ENCODE peak calls at places on chromosomes 11 and 22, in six cellular contexts. I is spleen, O is colonic mucosa, K is osteoblast, Z is A549, L is body of pancreas. R is an unnamed sample.

GRCh38 chr11:32386770-32387377 is 48.5 kb downstream of the WT1 start:
- DNase-seq in Z (no peak), L (no peak), O (no peak), K (no peak), I (no peak), R (no peak)

GRCh38 chr11:108198833-108199232 is 23.6 kb downstream of the NPAT start:
- DNase-seq in Z (no peak), I (no peak), K (peak; percentile 25), O (no peak), L (no peak), R (peak; percentile 26)

GRCh38 chr11:91979775-91980174 is 244.8 kb upstream of the FAT3 start:
- DNase-seq in L (no peak), O (no peak), K (no peak), Z (no peak), I (no peak), R (no peak)

GRCh38 chr22:33832558-33833151 is 87.6 kb downstream of the LARGE1 start:
- DNase-seq in O (no peak), I (no peak), L (peak; percentile 55), Z (no peak), K (peak; percentile 30), R (no peak)

GRCh38 chr11:104275992-104276391 is 112.0 kb upstream of the PDGFD start:
- DNase-seq in O (no peak), Z (no peak), K (no peak), I (no peak), L (no peak), R (peak; percentile 75)

GRCh38 chr11:61985863-61986262 is 18.4 kb upstream of the FTH1 start:
- DNase-seq in K (no peak), O (no peak), I (no peak), Z (no peak), L (peak; percentile 56), R (peak; percentile 46)

GRCh38 chr11:22275600-22275999 is 62.6 kb upstream of the SLC17A6 start:
- DNase-seq in K (no peak), I (no peak), L (no peak), Z (no peak), O (no peak), R (no peak)

GRCh38 chr11:122853971-122854446 is 15.7 kb downstream of the CRTAM start:
- DNase-seq in I (no peak), Z (peak; percentile 65), L (peak; percentile 58), O (peak; percentile 63), K (peak; percentile 90), R (peak; percentile 31)

GRCh38 chr11:75344761-75345454 is 6.6 kb downstream of the ARRB1 start:
- DNase-seq in Z (no peak), I (no peak), O (peak; percentile 62), L (no peak), K (no peak), R (no peak)

GRCh38 chr22:36334838-36335603 is 52.7 kb downstream of the MYH9 start:
- DNase-seq in K (peak; percentile 90), O (no peak), L (peak; percentile 69), I (peak; percentile 81), Z (no peak), R (peak; percentile 86)

GRCh38 chr11:78361228-78361627 is 56.4 kb downstream of the GAB2 start:
- DNase-seq in I (no peak), Z (no peak), K (no peak), O (no peak), L (no peak), R (no peak)

GRCh38 chr11:69551963-69552362 is 70.5 kb downstream of the LINC01488 start:
- DNase-seq in L (no peak), K (peak; percentile 48), I (no peak), Z (no peak), O (no peak), R (peak; percentile 36)

GRCh38 chr11:12109591-12110196 is 696 bp upstream of the MICAL2 start:
- DNase-seq in L (no peak), O (no peak), Z (no peak), K (no peak), I (no peak), R (peak; percentile 78)

GRCh38 chr22:50700387-50701075 is 27.9 kb downstream of the SHANK3 start:
- DNase-seq in I (peak; percentile 73), O (no peak), Z (no peak), K (peak; percentile 68), L (peak; percentile 4), R (no peak)

GRCh38 chr11:76783294-76783900 is at the start of gene TSKU:
- DNase-seq in K (no peak), I (no peak), Z (no peak), O (peak; percentile 55), L (no peak), R (peak; percentile 51)

GRCh38 chr11:13054278-13054677 is 45.2 kb downstream of the RASSF10 start:
- DNase-seq in O (no peak), Z (no peak), I (no peak), K (peak; percentile 37), L (no peak), R (no peak)

GRCh38 chr11:131750692-131751091 is 380.3 kb downstream of the NTM start:
- DNase-seq in Z (no peak), O (no peak), K (peak; percentile 21), I (no peak), L (no peak), R (no peak)

GRCh38 chr11:44734982-44735381 is 8.2 kb downstream of the TSPAN18 start:
- DNase-seq in L (no peak), Z (no peak), O (no peak), K (no peak), I (no peak), R (no peak)

GRCh38 chr11:27496461-27496860 is 10.1 kb downstream of the LIN7C start:
- DNase-seq in O (no peak), L (no peak), Z (no peak), K (peak; percentile 46), I (no peak), R (no peak)

GRCh38 chr11:96155627-96156378 is 187.2 kb downstream of the MAML2 start:
- DNase-seq in K (peak; percentile 59), L (peak; percentile 58), O (peak; percentile 48), I (peak; percentile 75), Z (peak; percentile 51), R (peak; percentile 95)

GRCh38 chr11:60183595-60184201 is 815 bp upstream of the MS4A6A start:
- DNase-seq in I (no peak), K (no peak), O (no peak), Z (no peak), L (no peak), R (no peak)

GRCh38 chr22:44735518-44736428 is 16.6 kb upstream of the ARHGAP8 start:
- DNase-seq in O (peak; percentile 89), L (peak; percentile 86), Z (peak; percentile 52), I (peak; percentile 94), K (peak; percentile 98), R (no peak)

GRCh38 chr11:102683277-102683676 is 22.3 kb downstream of the MMP27 start:
- DNase-seq in K (no peak), O (no peak), I (no peak), Z (no peak), L (no peak), R (no peak)

GRCh38 chr22:38412435-38413084 is 42.4 kb downstream of the KCNJ4 start:
- DNase-seq in K (peak; percentile 97), L (peak; percentile 55), Z (peak; percentile 40), I (peak; percentile 74), O (peak; percentile 51), R (no peak)

GRCh38 chr11:61919841-61920631 is 2.7 kb upstream of the RAB3IL1 start:
- DNase-seq in K (peak; percentile 29), I (peak; percentile 69), Z (peak; percentile 50), O (no peak), L (no peak), R (no peak)

GRCh38 chr11:26753738-26754504 is 32.1 kb upstream of the SLC5A12 start:
- DNase-seq in K (no peak), L (peak; percentile 66), Z (peak; percentile 21), I (no peak), O (peak; percentile 39), R (peak; percentile 47)

GRCh38 chr11:12725863-12726666 is 51.8 kb downstream of the TEAD1 start:
- DNase-seq in I (no peak), Z (no peak), O (no peak), K (peak; percentile 45), L (no peak), R (peak; percentile 46)

GRCh38 chr22:37046589-37046988 is 5.0 kb upstream of the KCTD17 start:
- DNase-seq in K (peak; percentile 46), Z (no peak), I (peak; percentile 64), L (no peak), O (no peak), R (no peak)

GRCh38 chr11:56910785-56911184 is 77.9 kb upstream of the OR5AK2 start:
- DNase-seq in I (no peak), O (no peak), L (no peak), Z (peak; percentile 49), K (no peak), R (peak; percentile 54)

GRCh38 chr11:19605500-19606371 is 106.9 kb upstream of the NAV2 start:
- DNase-seq in L (no peak), K (peak; percentile 89), O (no peak), I (no peak), Z (no peak), R (no peak)
- H3K27ac ChIP-seq in L (no peak overlapping the region), K (no peak overlapping the region), O (no peak overlapping the region), I (no peak overlapping the region), Z (no peak overlapping the region), R (no peak overlapping the region)

DNA sequence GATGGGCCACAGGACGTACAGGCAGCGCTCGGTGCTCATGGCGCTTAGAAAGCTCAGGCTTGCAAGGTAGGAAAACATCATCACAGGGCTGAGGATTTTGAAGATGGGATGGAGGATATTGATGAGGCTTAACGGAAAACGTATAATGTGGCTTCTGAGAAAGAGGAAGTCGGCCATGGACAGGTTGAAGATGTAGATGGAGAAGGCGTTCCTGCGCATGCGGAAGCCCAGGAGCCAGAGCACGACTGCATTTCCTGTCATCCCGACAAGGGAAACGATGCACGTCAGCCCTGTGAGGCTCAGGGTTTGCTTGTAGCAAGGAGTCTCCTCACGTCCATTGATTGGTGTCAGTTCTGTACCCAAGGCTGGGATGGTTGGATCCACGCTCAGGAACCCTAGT is 17.4 kb upstream of the MRGPRX1 start:
- DNase-seq in L (no peak), O (no peak), K (no peak), I (no peak), Z (no peak), R (no peak)
- H3K27ac ChIP-seq in L (no peak overlapping the region), O (no peak overlapping the region), K (no peak overlapping the region), I (no peak overlapping the region), Z (no peak overlapping the region), R (no peak overlapping the region)

GRCh38 chr22:24190566-24191208 is 9.4 kb downstream of the SUSD2 start:
- DNase-seq in K (peak; percentile 82), L (no peak), I (no peak), O (no peak), Z (no peak), R (no peak)
- H3K27ac ChIP-seq in K (no peak overlapping the region), L (no peak overlapping the region), I (no peak overlapping the region), O (no peak overlapping the region), Z (peak overlapping the region; percentile 93), R (no peak overlapping the region)

GRCh38 chr22:28799125-28799833 is 1.1 kb downstream of the XBP1 start:
- DNase-seq in Z (peak; percentile 71), L (peak; percentile 47), I (no peak), K (peak; percentile 93), O (peak; percentile 62), R (peak; percentile 85)

GRCh38 chr22:28799834-28800307 is 498 bp downstream of the XBP1 start:
- DNase-seq in O (peak; percentile 70), K (peak; percentile 87), Z (no peak), L (peak; percentile 66), I (peak; percentile 92), R (peak; percentile 15)

GRCh38 chr22:28800308-28801041 is at the start of gene XBP1:
- DNase-seq in I (peak; percentile 96), K (peak; percentile 99), Z (peak; percentile 90), L (peak; percentile 97), O (peak; percentile 95), R (peak; percentile 79)

GRCh38 chr22:28801845-28802594 is 1.7 kb upstream of the XBP1 start:
- DNase-seq in O (peak; percentile 65), L (peak; percentile 78), K (peak; percentile 76), Z (no peak), I (no peak), R (peak; percentile 23)

GRCh38 chr22:28802595-28803087 is 2.3 kb upstream of the XBP1 start:
- DNase-seq in K (no peak), O (no peak), Z (no peak), L (no peak), I (no peak), R (no peak)
- H3K27ac ChIP-seq in K (no peak overlapping the region), O (peak overlapping the region; percentile 96), Z (peak overlapping the region; percentile 91), L (peak overlapping the region; percentile 100), I (peak overlapping the region; percentile 100), R (no peak overlapping the region)